ENCODE peak calls at places on chromosome 5, in nine cellular contexts. One of them, this sample, is unnamed.

GRCh38 chr5:2742921-2743679 is 8.4 kb downstream of the IRX2 start:
- DNase-seq in T-helper 9 cell: no peak
- DNase-seq in NCI-H187: no peak
- DNase-seq in AG08395: no peak
- DNase-seq in dorsolateral prefrontal cortex: no peak
- DNase-seq in naive thymus-derived CD8-positive, alpha-beta T cell: no peak
- DNase-seq in Panc1: no peak
- DNase-seq in SK-N-SH: no peak
- DNase-seq in activated naive CD4-positive, alpha-beta T cell treated with Interleukin-2 at 50 U/mL for 16 hours: no peak
- DNase-seq in this sample: peak; percentile 52

GRCh38 chr5:52725065-52725746 is 62.5 kb upstream of the ITGA1 start:
- DNase-seq in NCI-H187: no peak
- DNase-seq in T-helper 9 cell: peak; percentile 42
- DNase-seq in Panc1: no peak
- DNase-seq in AG08395: no peak
- DNase-seq in SK-N-SH: no peak
- DNase-seq in activated naive CD4-positive, alpha-beta T cell treated with Interleukin-2 at 50 U/mL for 16 hours: peak; percentile 48
- DNase-seq in dorsolateral prefrontal cortex: no peak
- DNase-seq in naive thymus-derived CD8-positive, alpha-beta T cell: peak; percentile 90
- DNase-seq in this sample: peak; percentile 95

GRCh38 chr5:52922384-52922783 is 66.8 kb upstream of the ITGA2 start:
- DNase-seq in dorsolateral prefrontal cortex: no peak
- DNase-seq in AG08395: peak; percentile 81
- DNase-seq in SK-N-SH: no peak
- DNase-seq in Panc1: peak; percentile 87
- DNase-seq in NCI-H187: no peak
- DNase-seq in T-helper 9 cell: no peak
- DNase-seq in naive thymus-derived CD8-positive, alpha-beta T cell: no peak
- DNase-seq in activated naive CD4-positive, alpha-beta T cell treated with Interleukin-2 at 50 U/mL for 16 hours: no peak
- DNase-seq in this sample: peak; percentile 96

GRCh38 chr5:133041910-133042309 is 9.9 kb upstream of the HSPA4 start:
- DNase-seq in T-helper 9 cell: no peak
- DNase-seq in naive thymus-derived CD8-positive, alpha-beta T cell: no peak
- DNase-seq in AG08395: no peak
- DNase-seq in Panc1: no peak
- DNase-seq in SK-N-SH: no peak
- DNase-seq in dorsolateral prefrontal cortex: no peak
- DNase-seq in activated naive CD4-positive, alpha-beta T cell treated with Interleukin-2 at 50 U/mL for 16 hours: no peak
- DNase-seq in NCI-H187: no peak
- DNase-seq in this sample: peak; percentile 55

GRCh38 chr5:64229163-64229774 is 63.6 kb downstream of the RNF180 start:
- DNase-seq in T-helper 9 cell: no peak
- DNase-seq in naive thymus-derived CD8-positive, alpha-beta T cell: no peak
- DNase-seq in NCI-H187: peak; percentile 39
- DNase-seq in activated naive CD4-positive, alpha-beta T cell treated with Interleukin-2 at 50 U/mL for 16 hours: no peak
- DNase-seq in SK-N-SH: peak; percentile 57
- DNase-seq in dorsolateral prefrontal cortex: no peak
- DNase-seq in Panc1: no peak
- DNase-seq in AG08395: peak; percentile 54
- DNase-seq in this sample: peak; percentile 15

GRCh38 chr5:149475777-149476176 is 75.5 kb downstream of the CSNK1A1 start:
- DNase-seq in AG08395: no peak
- DNase-seq in naive thymus-derived CD8-positive, alpha-beta T cell: no peak
- DNase-seq in NCI-H187: no peak
- DNase-seq in Panc1: no peak
- DNase-seq in activated naive CD4-positive, alpha-beta T cell treated with Interleukin-2 at 50 U/mL for 16 hours: no peak
- DNase-seq in SK-N-SH: no peak
- DNase-seq in dorsolateral prefrontal cortex: no peak
- DNase-seq in T-helper 9 cell: no peak
- DNase-seq in this sample: no peak

GRCh38 chr5:155844541-155844940 is 482.4 kb upstream of the SGCD start:
- DNase-seq in AG08395: no peak
- DNase-seq in dorsolateral prefrontal cortex: no peak
- DNase-seq in T-helper 9 cell: no peak
- DNase-seq in SK-N-SH: no peak
- DNase-seq in naive thymus-derived CD8-positive, alpha-beta T cell: no peak
- DNase-seq in NCI-H187: no peak
- DNase-seq in Panc1: no peak
- DNase-seq in activated naive CD4-positive, alpha-beta T cell treated with Interleukin-2 at 50 U/mL for 16 hours: no peak
- DNase-seq in this sample: no peak

GRCh38 chr5:91121347-91121993 is 261.6 kb downstream of the ARRDC3 start:
- DNase-seq in Panc1: no peak
- DNase-seq in NCI-H187: no peak
- DNase-seq in naive thymus-derived CD8-positive, alpha-beta T cell: no peak
- DNase-seq in dorsolateral prefrontal cortex: no peak
- DNase-seq in SK-N-SH: no peak
- DNase-seq in AG08395: no peak
- DNase-seq in activated naive CD4-positive, alpha-beta T cell treated with Interleukin-2 at 50 U/mL for 16 hours: no peak
- DNase-seq in T-helper 9 cell: no peak
- DNase-seq in this sample: peak; percentile 87

GRCh38 chr5:77774981-77775772 is 962 bp downstream of the TBCA start:
- DNase-seq in NCI-H187: no peak
- DNase-seq in activated naive CD4-positive, alpha-beta T cell treated with Interleukin-2 at 50 U/mL for 16 hours: no peak
- DNase-seq in dorsolateral prefrontal cortex: no peak
- DNase-seq in naive thymus-derived CD8-positive, alpha-beta T cell: no peak
- DNase-seq in Panc1: peak; percentile 10
- DNase-seq in AG08395: no peak
- DNase-seq in SK-N-SH: no peak
- DNase-seq in T-helper 9 cell: no peak
- DNase-seq in this sample: no peak

GRCh38 chr5:38660194-38660668 is 103.8 kb upstream of the LIFR start:
- DNase-seq in naive thymus-derived CD8-positive, alpha-beta T cell: no peak
- DNase-seq in T-helper 9 cell: no peak
- DNase-seq in dorsolateral prefrontal cortex: no peak
- DNase-seq in Panc1: peak; percentile 38
- DNase-seq in AG08395: no peak
- DNase-seq in activated naive CD4-positive, alpha-beta T cell treated with Interleukin-2 at 50 U/mL for 16 hours: no peak
- DNase-seq in NCI-H187: peak; percentile 95
- DNase-seq in SK-N-SH: no peak
- DNase-seq in this sample: no peak

GRCh38 chr5:107487056-107487461 is 183.7 kb downstream of the EFNA5 start:
- DNase-seq in SK-N-SH: no peak
- DNase-seq in AG08395: no peak
- DNase-seq in NCI-H187: no peak
- DNase-seq in T-helper 9 cell: no peak
- DNase-seq in dorsolateral prefrontal cortex: no peak
- DNase-seq in naive thymus-derived CD8-positive, alpha-beta T cell: no peak
- DNase-seq in Panc1: no peak
- DNase-seq in activated naive CD4-positive, alpha-beta T cell treated with Interleukin-2 at 50 U/mL for 16 hours: no peak
- DNase-seq in this sample: no peak

GRCh38 chr5:150051657-150052195 is 34.6 kb downstream of the CSF1R start:
- DNase-seq in Panc1: no peak
- DNase-seq in naive thymus-derived CD8-positive, alpha-beta T cell: no peak
- DNase-seq in SK-N-SH: no peak
- DNase-seq in T-helper 9 cell: no peak
- DNase-seq in NCI-H187: no peak
- DNase-seq in AG08395: no peak
- DNase-seq in activated naive CD4-positive, alpha-beta T cell treated with Interleukin-2 at 50 U/mL for 16 hours: no peak
- DNase-seq in dorsolateral prefrontal cortex: no peak
- DNase-seq in this sample: no peak

GRCh38 chr5:35160486-35161116 is 69.7 kb downstream of the PRLR start:
- DNase-seq in NCI-H187: no peak
- DNase-seq in T-helper 9 cell: no peak
- DNase-seq in AG08395: no peak
- DNase-seq in dorsolateral prefrontal cortex: no peak
- DNase-seq in SK-N-SH: no peak
- DNase-seq in naive thymus-derived CD8-positive, alpha-beta T cell: no peak
- DNase-seq in Panc1: no peak
- DNase-seq in activated naive CD4-positive, alpha-beta T cell treated with Interleukin-2 at 50 U/mL for 16 hours: no peak
- DNase-seq in this sample: no peak

GRCh38 chr5:52811067-52811749 is 23.5 kb downstream of the ITGA1 start:
- DNase-seq in SK-N-SH: no peak
- DNase-seq in activated naive CD4-positive, alpha-beta T cell treated with Interleukin-2 at 50 U/mL for 16 hours: no peak
- DNase-seq in T-helper 9 cell: no peak
- DNase-seq in AG08395: peak; percentile 56
- DNase-seq in NCI-H187: no peak
- DNase-seq in dorsolateral prefrontal cortex: no peak
- DNase-seq in Panc1: no peak
- DNase-seq in naive thymus-derived CD8-positive, alpha-beta T cell: no peak
- DNase-seq in this sample: peak; percentile 29

GRCh38 chr5:163912023-163912422 is 406.6 kb downstream of the MAT2B start:
- DNase-seq in SK-N-SH: peak; percentile 3
- DNase-seq in naive thymus-derived CD8-positive, alpha-beta T cell: no peak
- DNase-seq in AG08395: no peak
- DNase-seq in activated naive CD4-positive, alpha-beta T cell treated with Interleukin-2 at 50 U/mL for 16 hours: no peak
- DNase-seq in Panc1: no peak
- DNase-seq in dorsolateral prefrontal cortex: no peak
- DNase-seq in T-helper 9 cell: no peak
- DNase-seq in NCI-H187: no peak
- DNase-seq in this sample: no peak

GRCh38 chr5:69404659-69405330 is 10.1 kb upstream of the MARVELD2 start:
- DNase-seq in dorsolateral prefrontal cortex: no peak
- DNase-seq in activated naive CD4-positive, alpha-beta T cell treated with Interleukin-2 at 50 U/mL for 16 hours: no peak
- DNase-seq in Panc1: no peak
- DNase-seq in SK-N-SH: no peak
- DNase-seq in AG08395: no peak
- DNase-seq in naive thymus-derived CD8-positive, alpha-beta T cell: no peak
- DNase-seq in T-helper 9 cell: no peak
- DNase-seq in NCI-H187: no peak
- DNase-seq in this sample: no peak

GRCh38 chr5:25544652-25545249 is 900.0 kb upstream of the CDH10 start:
- DNase-seq in SK-N-SH: peak; percentile 6
- DNase-seq in T-helper 9 cell: no peak
- DNase-seq in activated naive CD4-positive, alpha-beta T cell treated with Interleukin-2 at 50 U/mL for 16 hours: no peak
- DNase-seq in naive thymus-derived CD8-positive, alpha-beta T cell: no peak
- DNase-seq in dorsolateral prefrontal cortex: no peak
- DNase-seq in AG08395: peak; percentile 1
- DNase-seq in Panc1: peak; percentile 50
- DNase-seq in NCI-H187: no peak
- DNase-seq in this sample: peak; percentile 4

GRCh38 chr5:41835625-41836024 is 34.6 kb downstream of the OXCT1 start:
- DNase-seq in SK-N-SH: peak; percentile 9
- DNase-seq in AG08395: peak; percentile 74
- DNase-seq in dorsolateral prefrontal cortex: peak; percentile 70
- DNase-seq in T-helper 9 cell: no peak
- DNase-seq in activated naive CD4-positive, alpha-beta T cell treated with Interleukin-2 at 50 U/mL for 16 hours: no peak
- DNase-seq in naive thymus-derived CD8-positive, alpha-beta T cell: no peak
- DNase-seq in NCI-H187: no peak
- DNase-seq in Panc1: no peak
- DNase-seq in this sample: peak; percentile 72

GRCh38 chr5:43874772-43875171 is 271.8 kb downstream of the NNT start:
- DNase-seq in activated naive CD4-positive, alpha-beta T cell treated with Interleukin-2 at 50 U/mL for 16 hours: no peak
- DNase-seq in Panc1: no peak
- DNase-seq in dorsolateral prefrontal cortex: no peak
- DNase-seq in naive thymus-derived CD8-positive, alpha-beta T cell: no peak
- DNase-seq in AG08395: peak; percentile 72
- DNase-seq in NCI-H187: no peak
- DNase-seq in SK-N-SH: no peak
- DNase-seq in T-helper 9 cell: no peak
- DNase-seq in this sample: no peak

GRCh38 chr5:102801375-102801774 is 46.3 kb downstream of the PAM start:
- DNase-seq in dorsolateral prefrontal cortex: no peak
- DNase-seq in Panc1: no peak
- DNase-seq in NCI-H187: no peak
- DNase-seq in naive thymus-derived CD8-positive, alpha-beta T cell: peak; percentile 62
- DNase-seq in AG08395: no peak
- DNase-seq in activated naive CD4-positive, alpha-beta T cell treated with Interleukin-2 at 50 U/mL for 16 hours: no peak
- DNase-seq in T-helper 9 cell: no peak
- DNase-seq in SK-N-SH: no peak
- DNase-seq in this sample: no peak

GRCh38 chr5:83388608-83389007 is 82.9 kb upstream of the VCAN start:
- DNase-seq in activated naive CD4-positive, alpha-beta T cell treated with Interleukin-2 at 50 U/mL for 16 hours: no peak
- DNase-seq in NCI-H187: no peak
- DNase-seq in T-helper 9 cell: no peak
- DNase-seq in SK-N-SH: no peak
- DNase-seq in dorsolateral prefrontal cortex: no peak
- DNase-seq in naive thymus-derived CD8-positive, alpha-beta T cell: no peak
- DNase-seq in Panc1: no peak
- DNase-seq in AG08395: no peak
- DNase-seq in this sample: no peak

GRCh38 chr5:35316611-35317307 is 86.5 kb upstream of the PRLR start:
- DNase-seq in NCI-H187: no peak
- DNase-seq in dorsolateral prefrontal cortex: no peak
- DNase-seq in naive thymus-derived CD8-positive, alpha-beta T cell: no peak
- DNase-seq in AG08395: peak; percentile 9
- DNase-seq in T-helper 9 cell: no peak
- DNase-seq in Panc1: no peak
- DNase-seq in SK-N-SH: no peak
- DNase-seq in activated naive CD4-positive, alpha-beta T cell treated with Interleukin-2 at 50 U/mL for 16 hours: no peak
- DNase-seq in this sample: peak; percentile 42

GRCh38 chr5:144117412-144117811 is 53.0 kb downstream of the YIPF5 start:
- DNase-seq in dorsolateral prefrontal cortex: no peak
- DNase-seq in SK-N-SH: no peak
- DNase-seq in T-helper 9 cell: no peak
- DNase-seq in Panc1: no peak
- DNase-seq in AG08395: no peak
- DNase-seq in NCI-H187: no peak
- DNase-seq in naive thymus-derived CD8-positive, alpha-beta T cell: no peak
- DNase-seq in activated naive CD4-positive, alpha-beta T cell treated with Interleukin-2 at 50 U/mL for 16 hours: no peak
- DNase-seq in this sample: no peak

GRCh38 chr5:78908173-78908901 is 76.8 kb downstream of the ARSB start:
- DNase-seq in Panc1: no peak
- DNase-seq in dorsolateral prefrontal cortex: peak; percentile 50
- DNase-seq in SK-N-SH: peak; percentile 69
- DNase-seq in NCI-H187: peak; percentile 79
- DNase-seq in AG08395: peak; percentile 63
- DNase-seq in naive thymus-derived CD8-positive, alpha-beta T cell: no peak
- DNase-seq in T-helper 9 cell: no peak
- DNase-seq in activated naive CD4-positive, alpha-beta T cell treated with Interleukin-2 at 50 U/mL for 16 hours: no peak
- DNase-seq in this sample: no peak

GRCh38 chr5:106880656-106881055 is 790.1 kb downstream of the EFNA5 start:
- DNase-seq in naive thymus-derived CD8-positive, alpha-beta T cell: no peak
- DNase-seq in activated naive CD4-positive, alpha-beta T cell treated with Interleukin-2 at 50 U/mL for 16 hours: no peak
- DNase-seq in AG08395: no peak
- DNase-seq in Panc1: no peak
- DNase-seq in T-helper 9 cell: no peak
- DNase-seq in SK-N-SH: no peak
- DNase-seq in NCI-H187: no peak
- DNase-seq in dorsolateral prefrontal cortex: no peak
- DNase-seq in this sample: peak; percentile 81

GRCh38 chr5:35681911-35682310 is 64.2 kb downstream of the SPEF2 start:
- DNase-seq in dorsolateral prefrontal cortex: no peak
- DNase-seq in NCI-H187: no peak
- DNase-seq in naive thymus-derived CD8-positive, alpha-beta T cell: no peak
- DNase-seq in activated naive CD4-positive, alpha-beta T cell treated with Interleukin-2 at 50 U/mL for 16 hours: no peak
- DNase-seq in SK-N-SH: no peak
- DNase-seq in AG08395: no peak
- DNase-seq in Panc1: no peak
- DNase-seq in T-helper 9 cell: no peak
- DNase-seq in this sample: no peak

GRCh38 chr5:132459983-132460834 is 30.4 kb downstream of the IRF1 start:
- DNase-seq in activated naive CD4-positive, alpha-beta T cell treated with Interleukin-2 at 50 U/mL for 16 hours: no peak
- DNase-seq in AG08395: no peak
- DNase-seq in T-helper 9 cell: no peak
- DNase-seq in Panc1: no peak
- DNase-seq in SK-N-SH: no peak
- DNase-seq in dorsolateral prefrontal cortex: no peak
- DNase-seq in naive thymus-derived CD8-positive, alpha-beta T cell: no peak
- DNase-seq in NCI-H187: no peak
- DNase-seq in this sample: no peak

GRCh38 chr5:139901251-139901575 is 105.6 kb downstream of the PSD2 start:
- DNase-seq in Panc1: no peak
- DNase-seq in SK-N-SH: no peak
- DNase-seq in naive thymus-derived CD8-positive, alpha-beta T cell: peak; percentile 31
- DNase-seq in AG08395: no peak
- DNase-seq in dorsolateral prefrontal cortex: no peak
- DNase-seq in T-helper 9 cell: no peak
- DNase-seq in activated naive CD4-positive, alpha-beta T cell treated with Interleukin-2 at 50 U/mL for 16 hours: no peak
- DNase-seq in NCI-H187: no peak
- DNase-seq in this sample: no peak

GRCh38 chr5:588406-588995 is 23.6 kb upstream of the CEP72 start:
- DNase-seq in NCI-H187: no peak
- DNase-seq in T-helper 9 cell: no peak
- DNase-seq in SK-N-SH: no peak
- DNase-seq in activated naive CD4-positive, alpha-beta T cell treated with Interleukin-2 at 50 U/mL for 16 hours: no peak
- DNase-seq in AG08395: no peak
- DNase-seq in dorsolateral prefrontal cortex: peak; percentile 17
- DNase-seq in Panc1: no peak
- DNase-seq in naive thymus-derived CD8-positive, alpha-beta T cell: no peak
- DNase-seq in this sample: no peak

GRCh38 chr5:102152906-102153787 is 142.9 kb downstream of the SLCO4C1 start:
- DNase-seq in activated naive CD4-positive, alpha-beta T cell treated with Interleukin-2 at 50 U/mL for 16 hours: no peak
- DNase-seq in dorsolateral prefrontal cortex: no peak
- DNase-seq in NCI-H187: no peak
- DNase-seq in SK-N-SH: peak; percentile 69
- DNase-seq in AG08395: no peak
- DNase-seq in Panc1: peak; percentile 7
- DNase-seq in T-helper 9 cell: no peak
- DNase-seq in naive thymus-derived CD8-positive, alpha-beta T cell: no peak
- DNase-seq in this sample: peak; percentile 1

GRCh38 chr5:41822036-41822435 is 48.2 kb downstream of the OXCT1 start:
- DNase-seq in SK-N-SH: no peak
- DNase-seq in AG08395: no peak
- DNase-seq in naive thymus-derived CD8-positive, alpha-beta T cell: no peak
- DNase-seq in T-helper 9 cell: no peak
- DNase-seq in Panc1: no peak
- DNase-seq in NCI-H187: no peak
- DNase-seq in activated naive CD4-positive, alpha-beta T cell treated with Interleukin-2 at 50 U/mL for 16 hours: no peak
- DNase-seq in dorsolateral prefrontal cortex: no peak
- DNase-seq in this sample: no peak